ENCODE peak calls at places on chromosomes 11 and 22, in seven cellular contexts. B is A549; S is transverse colon; I is mammary epithelial cell; A is CD8-positive, alpha-beta T cell; F is psoas muscle; O is esophagus squamous epithelium. H is an unnamed sample. For H3K4me1, the result is how much of the 10 kb centered on the place peaks cover.

GRCh38 chr22:25403752-25404471 is 160.6 kb upstream of the GRK3 start:
- DNase-seq in B (peak), S (no peak), I (peak), A (no peak), F (no peak), O (no peak), H (no peak)

GRCh38 chr11:16356057-16356750 is at the start of gene SOX6:
- DNase-seq in B (no peak), S (no peak), I (peak), A (no peak), F (no peak), O (no peak), H (no peak)

GRCh38 chr11:18699848-18700261 is 1.3 kb downstream of the TMEM86A start:
- DNase-seq in B (no peak), S (no peak), I (no peak), A (no peak), F (no peak), O (no peak), H (no peak)

GRCh38 chr11:63227521-63228107 is 15.8 kb downstream of the SLC22A25 start:
- DNase-seq in B (no peak), S (no peak), I (no peak), A (no peak), F (no peak), O (no peak), H (no peak)

GRCh38 chr11:12249590-12250260 is 127.6 kb upstream of the PARVA start:
- DNase-seq in B (no peak), S (peak), I (no peak), A (no peak), F (no peak), O (no peak), H (no peak)

GRCh38 chr11:111528557-111528956 is 12.0 kb upstream of the LAYN start:
- DNase-seq in B (no peak), S (no peak), I (no peak), A (peak), F (no peak), O (no peak), H (no peak)

GRCh38 chr22:41910599-41911291 is 4.1 kb downstream of the SHISA8 start:
- DNase-seq in B (no peak), S (no peak), I (no peak), A (peak), F (peak), O (no peak), H (peak)

GRCh38 chr22:20531404-20532181 is 24.2 kb downstream of the MED15 start:
- DNase-seq in B (peak), S (peak), I (peak), A (no peak), F (peak), O (no peak), H (peak)

GRCh38 chr11:67563354-67564114 is 20.1 kb upstream of the GSTP1 start:
- DNase-seq in B (peak), S (peak), I (peak), A (no peak), F (peak), O (no peak), H (peak)

GRCh38 chr11:17263803-17264202 is 12.7 kb upstream of the NUCB2 start:
- DNase-seq in B (no peak), S (no peak), I (peak), A (no peak), F (no peak), O (no peak), H (no peak)

GRCh38 chr11:36361472-36361871 is 65.4 kb downstream of the PRR5L start:
- DNase-seq in B (no peak), S (no peak), I (peak), A (no peak), F (no peak), O (no peak), H (no peak)

GRCh38 chr11:70270104-70270876 is at the start of gene PPFIA1:
- DNase-seq in B (peak), S (peak), I (peak), A (peak), F (peak), O (peak), H (peak)

GRCh38 chr11:89293966-89294679 is 116.4 kb downstream of the TYR start:
- DNase-seq in B (no peak), S (no peak), I (no peak), A (no peak), F (peak), O (no peak), H (no peak)

GRCh38 chr11:16184588-16184987 is 171.8 kb downstream of the SOX6 start:
- DNase-seq in B (peak), S (peak), I (peak), A (no peak), F (no peak), O (no peak), H (no peak)

GRCh38 chr11:75703709-75704237 is 13.9 kb upstream of the MOGAT2 start:
- DNase-seq in B (no peak), S (no peak), I (no peak), A (no peak), F (no peak), O (no peak), H (no peak)

GRCh38 chr11:134654161-134654915 is 242.3 kb upstream of the B3GAT1 start:
- DNase-seq in B (no peak), S (no peak), I (no peak), A (peak), F (no peak), O (no peak), H (no peak)

GRCh38 chr11:78420796-78421209 is 3.2 kb upstream of the GAB2 start:
- DNase-seq in B (no peak), S (peak), I (peak), A (peak), F (peak), O (no peak), H (peak)
- H3K27ac ChIP-seq in B (no peak), S (peak), I (no peak), A (no peak), F (no peak), O (no peak), H (no peak)

GRCh38 chr11:94750319-94751215 is 17.6 kb upstream of the AMOTL1 start:
- DNase-seq in B (no peak), S (no peak), I (no peak), A (no peak), F (no peak), O (no peak), H (peak)
- H3K4me1 ChIP-seq in B (half or more), S (under half), I (half or more), A (under half), F (under half), O (under half), H (under half)

GRCh38 chr11:108870373-108871020 is 205.6 kb downstream of the DDX10 start:
- DNase-seq in B (peak), S (no peak), I (peak), A (no peak), F (no peak), O (no peak), H (no peak)

GRCh38 chr11:108871867-108872266 is 207.0 kb downstream of the DDX10 start:
- DNase-seq in B (no peak), S (no peak), I (no peak), A (no peak), F (no peak), O (no peak), H (no peak)

GRCh38 chr11:108872781-108873291 is 208.0 kb downstream of the DDX10 start:
- DNase-seq in B (no peak), S (no peak), I (peak), A (no peak), F (no peak), O (no peak), H (no peak)

GRCh38 chr11:108873305-108873704 is 208.4 kb downstream of the DDX10 start:
- DNase-seq in B (no peak), S (no peak), I (peak), A (no peak), F (no peak), O (no peak), H (no peak)

GRCh38 chr11:108871152-108871551 is 206.3 kb downstream of the DDX10 start:
- DNase-seq in B (peak), S (no peak), I (peak), A (peak), F (no peak), O (no peak), H (peak)
- TF ChIP-seq CTCF in B (peak), S (no peak), I (peak), A (no peak), F (peak), O (peak), H (peak)

DNA sequence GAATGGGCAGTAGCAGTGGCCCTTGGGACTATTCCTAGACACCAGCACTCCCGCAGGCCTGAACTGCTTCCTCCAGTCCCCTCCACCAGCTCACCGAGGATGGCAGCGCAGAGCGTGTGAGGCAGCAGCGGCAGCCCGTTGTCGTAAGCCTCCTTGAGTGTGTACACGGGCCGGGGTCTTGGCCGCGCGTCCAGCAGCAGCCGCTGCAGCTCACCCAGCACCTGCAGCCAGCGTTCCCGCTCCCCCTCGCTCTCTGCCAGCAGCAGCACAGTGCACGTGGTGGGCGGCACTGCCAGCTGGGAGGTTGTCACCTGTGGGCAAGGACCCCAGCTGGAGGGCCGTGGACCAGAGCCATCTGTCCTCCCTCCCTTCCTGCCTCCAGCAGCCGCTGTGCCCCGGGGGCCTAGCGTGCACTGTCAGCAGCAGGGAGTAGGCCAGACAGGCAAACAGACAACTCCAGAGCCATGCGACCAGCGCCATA is 13.0 kb downstream of the CDC42BPG start:
- DNase-seq in B (no peak), S (no peak), I (no peak), A (no peak), F (no peak), O (no peak), H (no peak)
- H3K27ac ChIP-seq in B (no peak), S (no peak), I (no peak), A (no peak), F (no peak), O (no peak), H (no peak)

GRCh38 chr22:27174970-27175369 is 517.6 kb downstream of the MIAT start:
- DNase-seq in B (no peak), S (no peak), I (no peak), A (no peak), F (no peak), O (no peak), H (no peak)
- H3K4me1 ChIP-seq in B (under half), S (under half), I (under half), A (under half), F (under half), O (under half), H (under half)

GRCh38 chr11:86517557-86517956 is 142.9 kb downstream of the CCDC81 start:
- DNase-seq in B (no peak), S (no peak), I (no peak), A (no peak), F (no peak), O (no peak), H (no peak)

GRCh38 chr11:86513138-86513537 is 138.5 kb downstream of the CCDC81 start:
- DNase-seq in B (no peak), S (no peak), I (no peak), A (no peak), F (no peak), O (no peak), H (no peak)

GRCh38 chr11:86514453-86514852 is 139.8 kb downstream of the CCDC81 start:
- DNase-seq in B (no peak), S (no peak), I (no peak), A (no peak), F (no peak), O (no peak), H (no peak)

GRCh38 chr11:86513746-86514373 is 139.2 kb downstream of the CCDC81 start:
- DNase-seq in B (no peak), S (no peak), I (no peak), A (no peak), F (no peak), O (no peak), H (no peak)

DNA sequence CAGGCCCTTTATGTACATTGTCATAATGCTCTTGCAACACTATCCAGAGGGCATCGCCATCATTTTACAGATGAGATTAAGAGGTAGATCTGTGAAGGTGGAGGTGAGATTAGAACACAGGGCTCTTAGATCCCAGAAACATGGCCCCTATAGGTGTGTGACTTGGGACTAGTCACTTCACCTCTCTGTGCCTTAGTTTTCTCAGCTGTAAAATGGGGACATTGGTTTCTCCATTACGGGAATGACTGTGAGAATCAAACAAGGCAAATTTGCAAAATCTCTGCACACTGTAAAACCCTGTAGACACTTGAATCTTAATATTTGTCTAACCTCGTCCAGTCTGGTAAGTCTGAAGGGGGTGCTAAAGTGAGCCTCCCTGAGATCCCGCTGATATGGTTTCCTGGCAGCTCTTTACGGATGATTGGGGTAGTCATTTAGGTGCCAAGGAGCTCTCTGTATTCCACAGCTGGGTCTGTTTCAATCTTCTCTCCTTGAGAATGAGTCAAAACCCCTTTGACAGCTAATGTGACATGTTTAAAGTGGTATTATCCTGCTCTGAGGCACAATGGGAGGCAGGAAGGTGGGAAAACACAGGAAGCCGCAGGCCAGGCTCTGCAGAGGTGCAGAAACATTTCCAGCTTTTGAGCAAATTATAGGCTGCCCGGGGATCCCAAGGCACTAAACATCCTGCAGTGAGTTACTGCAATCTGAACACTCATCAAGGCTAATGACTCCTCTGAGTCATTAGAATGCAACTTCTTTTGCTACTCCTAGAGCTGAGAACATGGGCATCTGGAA is 140.8 kb downstream of the CCDC81 start:
- DNase-seq in B (no peak), S (no peak), I (peak), A (no peak), F (no peak), O (no peak), H (no peak)
- TF ChIP-seq CTCF in B (no peak), S (no peak), I (no peak), A (no peak), F (no peak), O (no peak), H (no peak)

H was measured in heart left ventricle.